ENCODE peak calls at places on chromosomes 1 and 21, in seven cellular contexts. A is BJ, X is fibroblast of the aortic adventitia, O is prostate gland, H is left ventricle myocardium inferior, J is astrocyte of the cerebellum, F is brain microvascular endothelial cell. B is an unnamed sample.

GRCh38 chr1:199336745-199337640 is 690.5 kb upstream of the NR5A2 start:
- DNase-seq in H (no peak), A (no peak), O (no peak), X (no peak), F (no peak), J (no peak), B (no peak)

GRCh38 chr1:2921970-2922686 is 99.1 kb upstream of the ACTRT2 start:
- DNase-seq in O (no peak), A (no peak), J (no peak), F (no peak), X (no peak), H (no peak), B (no peak)

GRCh38 chr1:54710841-54711240 is 4.8 kb upstream of the TTC4 start:
- DNase-seq in H (no peak), A (no peak), O (no peak), X (no peak), J (no peak), F (no peak), B (no peak)

GRCh38 chr1:20124451-20125057 is 5.2 kb upstream of the PLA2G2D start:
- DNase-seq in H (no peak), X (peak; percentile 87), A (no peak), O (peak; percentile 37), J (peak; percentile 57), F (peak; percentile 79), B (peak; percentile 40)

GRCh38 chr1:247540536-247540935 is 4.3 kb upstream of the OR2C3 start:
- DNase-seq in J (no peak), A (no peak), F (no peak), O (no peak), H (no peak), X (no peak), B (no peak)

GRCh38 chr1:36172983-36173382 is 17.0 kb downstream of the MAP7D1 start:
- DNase-seq in O (no peak), H (no peak), J (no peak), A (no peak), F (peak; percentile 61), X (peak; percentile 74), B (no peak)

GRCh38 chr1:65009724-65010420 is 43.5 kb upstream of the JAK1 start:
- DNase-seq in A (no peak), J (no peak), H (no peak), F (no peak), O (no peak), X (no peak), B (no peak)

GRCh38 chr1:43956234-43956633 is 9.5 kb downstream of the IPO13 start:
- DNase-seq in H (no peak), X (no peak), J (no peak), O (no peak), A (no peak), F (no peak), B (no peak)

GRCh38 chr1:83889707-83890106 is 109.2 kb downstream of the TTLL7 start:
- DNase-seq in H (no peak), J (no peak), X (peak; percentile 59), O (no peak), A (no peak), F (peak; percentile 28), B (no peak)

GRCh38 chr1:50279622-50280320 is 143.5 kb downstream of the DMRTA2 start:
- DNase-seq in O (no peak), A (no peak), F (no peak), H (peak; percentile 20), J (peak; percentile 11), X (peak; percentile 3), B (no peak)

GRCh38 chr21:29017639-29018237 is 1.4 kb downstream of the RWDD2B start:
- DNase-seq in X (no peak), H (no peak), O (no peak), A (no peak), F (no peak), J (no peak), B (no peak)

GRCh38 chr1:116433283-116434257 is 60.5 kb downstream of the ATP1A1 start:
- DNase-seq in F (peak; percentile 53), J (no peak), A (no peak), O (peak; percentile 46), X (no peak), H (peak; percentile 65), B (no peak)

GRCh38 chr1:207844374-207844773 is 66.6 kb downstream of the CD34 start:
- DNase-seq in X (peak; percentile 47), F (no peak), J (no peak), O (no peak), H (no peak), A (no peak), B (no peak)

GRCh38 chr1:231691618-231692259 is 65.1 kb downstream of the DISC1 start:
- DNase-seq in H (peak; percentile 38), O (no peak), X (peak; percentile 47), J (no peak), A (no peak), F (peak; percentile 69), B (no peak)

GRCh38 chr1:167400359-167400953 is 117.9 kb downstream of the CD247 start:
- DNase-seq in J (no peak), O (no peak), A (no peak), H (no peak), F (no peak), X (no peak), B (no peak)

GRCh38 chr1:228377664-228378452 is 28.8 kb downstream of the TRIM11 start:
- DNase-seq in O (no peak), J (no peak), X (no peak), F (no peak), A (no peak), H (no peak), B (no peak)

GRCh38 chr1:172742599-172743500 is 83.9 kb downstream of the FASLG start:
- DNase-seq in X (peak; percentile 61), J (no peak), H (no peak), O (no peak), A (no peak), F (peak; percentile 38), B (no peak)

GRCh38 chr21:34274001-34274400 is 89.8 kb upstream of the KCNE2 start:
- DNase-seq in A (no peak), X (peak; percentile 51), H (no peak), F (peak; percentile 30), J (no peak), O (no peak), B (no peak)

GRCh38 chr1:110087812-110088738 is 17.6 kb upstream of the ALX3 start:
- DNase-seq in J (peak; percentile 27), O (peak; percentile 43), X (peak; percentile 68), A (no peak), F (peak; percentile 59), H (no peak), B (peak; percentile 29)

GRCh38 chr1:63818567-63819340 is 44.9 kb downstream of the ROR1 start:
- DNase-seq in O (no peak), X (no peak), H (no peak), F (no peak), A (no peak), J (no peak), B (no peak)
- TF ChIP-seq CTCF in O (no peak), X (no peak), H (no peak), F (no peak), A (no peak), J (no peak), B (no peak)

GRCh38 chr1:31800677-31800967 is 15.2 kb downstream of the SPOCD1 start:
- DNase-seq in F (no peak), A (no peak), X (no peak), J (no peak), H (no peak), O (no peak), B (no peak)

GRCh38 chr1:31801450-31801849 is 14.4 kb downstream of the SPOCD1 start:
- DNase-seq in A (no peak), O (no peak), H (no peak), J (no peak), F (no peak), X (no peak), B (no peak)

GRCh38 chr1:31804098-31804497 is 11.7 kb downstream of the SPOCD1 start:
- DNase-seq in A (no peak), J (no peak), H (no peak), O (no peak), X (no peak), F (no peak), B (no peak)

GRCh38 chr1:31803610-31804009 is 12.2 kb downstream of the SPOCD1 start:
- DNase-seq in J (no peak), H (no peak), F (no peak), O (no peak), A (no peak), X (no peak), B (no peak)

GRCh38 chr1:31802190-31803150 is 13.4 kb downstream of the SPOCD1 start:
- DNase-seq in A (no peak), O (no peak), X (peak; percentile 50), H (no peak), F (no peak), J (no peak), B (no peak)
- H3K4me3 ChIP-seq in A (peak overlapping the region; percentile 12), O (no peak overlapping the region), X (no peak overlapping the region), H (peak overlapping the region; percentile 50), F (peak overlapping the region; percentile 27), J (no peak overlapping the region), B (peak overlapping the region; percentile 12)

DNA sequence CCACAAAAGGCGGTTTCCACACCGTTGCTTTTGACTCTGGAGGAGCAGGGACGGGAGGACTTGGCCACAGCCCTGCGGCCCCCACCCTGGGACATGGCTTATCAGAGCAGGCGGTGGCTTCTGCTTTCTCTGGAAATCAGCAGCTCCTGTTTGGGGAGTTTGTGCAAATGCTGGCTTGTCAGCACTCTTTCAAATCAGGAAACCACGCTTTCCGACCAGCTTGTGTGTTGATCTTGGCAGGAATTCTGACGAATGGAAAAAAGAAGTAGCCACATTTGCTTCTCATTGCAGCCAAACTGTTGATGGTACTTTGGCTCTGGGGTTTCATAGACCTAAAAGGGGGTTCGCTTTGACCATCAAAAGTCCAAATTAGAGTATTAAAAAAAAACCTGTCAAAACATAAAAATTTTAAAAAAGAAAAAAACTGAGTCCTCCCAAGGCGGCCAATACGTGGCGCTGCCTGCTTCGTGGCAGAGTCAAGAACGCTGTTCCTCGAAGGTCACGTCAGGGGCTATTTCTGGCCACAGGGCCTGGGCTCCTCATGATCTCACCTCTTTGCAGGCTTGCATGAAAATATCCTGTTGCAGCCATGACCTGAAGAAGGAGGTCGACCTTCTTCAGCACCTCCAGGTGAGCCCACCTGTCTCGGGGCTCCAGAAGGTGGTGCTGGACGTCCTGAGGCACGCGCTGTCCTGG is 80.8 kb upstream of the EFHD2 start:
- DNase-seq in F (peak; percentile 77), A (no peak), H (peak; percentile 79), X (peak; percentile 87), J (peak; percentile 95), O (peak; percentile 30), B (no peak)
- TF ChIP-seq CTCF in F (peak; percentile 53), A (peak; percentile 34), H (peak; percentile 65), X (peak; percentile 48), J (peak; percentile 30), O (no peak), B (no peak)

GRCh38 chr21:41500931-41501381 is 7.0 kb downstream of the TMPRSS2 start:
- DNase-seq in O (peak; percentile 49), H (no peak), A (no peak), F (no peak), X (no peak), J (no peak), B (no peak)

GRCh38 chr21:41503331-41503730 is 4.6 kb downstream of the TMPRSS2 start:
- DNase-seq in X (no peak), J (no peak), A (no peak), F (no peak), H (no peak), O (no peak), B (no peak)

GRCh38 chr21:41499920-41500319 is 8.0 kb downstream of the TMPRSS2 start:
- DNase-seq in A (no peak), J (no peak), X (no peak), H (no peak), F (no peak), O (no peak), B (no peak)

GRCh38 chr21:41500354-41500753 is 7.6 kb downstream of the TMPRSS2 start:
- DNase-seq in X (no peak), O (no peak), F (no peak), H (no peak), A (no peak), J (no peak), B (no peak)

GRCh38 chr21:41501919-41502318 is 6.0 kb downstream of the TMPRSS2 start:
- DNase-seq in F (no peak), X (no peak), J (no peak), A (no peak), O (no peak), H (no peak), B (no peak)
- H3K4me3 ChIP-seq in F (no peak overlapping the region), X (no peak overlapping the region), J (no peak overlapping the region), A (no peak overlapping the region), O (peak overlapping the region; percentile 72), H (no peak overlapping the region), B (no peak overlapping the region)